ENCODE peak calls at places on chromosomes 4 and X, in nine cellular contexts. One of them, this sample, is unnamed.

GRCh38 chr4:85370400-85371032 is 104.4 kb upstream of the ARHGAP24 start:
- DNase-seq in AG08395: peak
- DNase-seq in activated CD8-positive, alpha-beta memory T cell treated with anti-CD3 and anti-CD28 coated beads, Interleukin-2, amount 10 ng/mL, durations not matched to agents 7 days and 5 days: no peak
- DNase-seq in activated CD4-positive, alpha-beta T cell treated with anti-CD3 and anti-CD28 coated beads for 24 hours: no peak
- DNase-seq in progenitor cell of endocrine pancreas: peak
- DNase-seq in activated naive CD8-positive, alpha-beta T cell treated with anti-CD3 and anti-CD28 coated beads, Interleukin-2, amount 50 U/mL, for 24 hours: peak
- DNase-seq in T-helper 1 cell: no peak
- DNase-seq in right lobe of liver: no peak
- DNase-seq in lower leg skin: peak
- DNase-seq in this sample: peak

GRCh38 chr4:154164931-154165839 is 326.4 kb downstream of the DCHS2 start:
- DNase-seq in AG08395: peak
- DNase-seq in activated CD8-positive, alpha-beta memory T cell treated with anti-CD3 and anti-CD28 coated beads, Interleukin-2, amount 10 ng/mL, durations not matched to agents 7 days and 5 days: no peak
- DNase-seq in activated CD4-positive, alpha-beta T cell treated with anti-CD3 and anti-CD28 coated beads for 24 hours: no peak
- DNase-seq in progenitor cell of endocrine pancreas: no peak
- DNase-seq in activated naive CD8-positive, alpha-beta T cell treated with anti-CD3 and anti-CD28 coated beads, Interleukin-2, amount 50 U/mL, for 24 hours: peak
- DNase-seq in T-helper 1 cell: no peak
- DNase-seq in right lobe of liver: no peak
- DNase-seq in lower leg skin: peak
- DNase-seq in this sample: peak

GRCh38 chr4:41913509-41913908 is 21.7 kb upstream of the TMEM33 start:
- DNase-seq in AG08395: no peak
- DNase-seq in activated CD8-positive, alpha-beta memory T cell treated with anti-CD3 and anti-CD28 coated beads, Interleukin-2, amount 10 ng/mL, durations not matched to agents 7 days and 5 days: no peak
- DNase-seq in activated CD4-positive, alpha-beta T cell treated with anti-CD3 and anti-CD28 coated beads for 24 hours: no peak
- DNase-seq in progenitor cell of endocrine pancreas: no peak
- DNase-seq in activated naive CD8-positive, alpha-beta T cell treated with anti-CD3 and anti-CD28 coated beads, Interleukin-2, amount 50 U/mL, for 24 hours: no peak
- DNase-seq in T-helper 1 cell: no peak
- DNase-seq in right lobe of liver: no peak
- DNase-seq in lower leg skin: no peak
- DNase-seq in this sample: no peak

GRCh38 chr4:6196871-6197270 is 3.5 kb downstream of the JAKMIP1 start:
- DNase-seq in AG08395: no peak
- DNase-seq in activated CD8-positive, alpha-beta memory T cell treated with anti-CD3 and anti-CD28 coated beads, Interleukin-2, amount 10 ng/mL, durations not matched to agents 7 days and 5 days: no peak
- DNase-seq in activated CD4-positive, alpha-beta T cell treated with anti-CD3 and anti-CD28 coated beads for 24 hours: no peak
- DNase-seq in progenitor cell of endocrine pancreas: no peak
- DNase-seq in activated naive CD8-positive, alpha-beta T cell treated with anti-CD3 and anti-CD28 coated beads, Interleukin-2, amount 50 U/mL, for 24 hours: no peak
- DNase-seq in T-helper 1 cell: no peak
- DNase-seq in right lobe of liver: no peak
- DNase-seq in lower leg skin: no peak
- DNase-seq in this sample: no peak

GRCh38 chr4:89939464-89939863 is 44.8 kb downstream of the MMRN1 start:
- DNase-seq in AG08395: no peak
- DNase-seq in activated CD8-positive, alpha-beta memory T cell treated with anti-CD3 and anti-CD28 coated beads, Interleukin-2, amount 10 ng/mL, durations not matched to agents 7 days and 5 days: no peak
- DNase-seq in activated CD4-positive, alpha-beta T cell treated with anti-CD3 and anti-CD28 coated beads for 24 hours: no peak
- DNase-seq in progenitor cell of endocrine pancreas: no peak
- DNase-seq in activated naive CD8-positive, alpha-beta T cell treated with anti-CD3 and anti-CD28 coated beads, Interleukin-2, amount 50 U/mL, for 24 hours: no peak
- DNase-seq in T-helper 1 cell: no peak
- DNase-seq in right lobe of liver: no peak
- DNase-seq in lower leg skin: no peak
- DNase-seq in this sample: no peak

GRCh38 chrX:118355225-118355920 is 9.5 kb downstream of the WDR44 start:
- DNase-seq in AG08395: no peak
- DNase-seq in activated CD8-positive, alpha-beta memory T cell treated with anti-CD3 and anti-CD28 coated beads, Interleukin-2, amount 10 ng/mL, durations not matched to agents 7 days and 5 days: no peak
- DNase-seq in activated CD4-positive, alpha-beta T cell treated with anti-CD3 and anti-CD28 coated beads for 24 hours: no peak
- DNase-seq in progenitor cell of endocrine pancreas: no peak
- DNase-seq in activated naive CD8-positive, alpha-beta T cell treated with anti-CD3 and anti-CD28 coated beads, Interleukin-2, amount 50 U/mL, for 24 hours: no peak
- DNase-seq in T-helper 1 cell: no peak
- DNase-seq in right lobe of liver: no peak
- DNase-seq in lower leg skin: no peak
- DNase-seq in this sample: no peak

GRCh38 chr4:56641494-56642051 is 39.5 kb downstream of the HOPX start:
- DNase-seq in AG08395: peak
- DNase-seq in activated CD8-positive, alpha-beta memory T cell treated with anti-CD3 and anti-CD28 coated beads, Interleukin-2, amount 10 ng/mL, durations not matched to agents 7 days and 5 days: no peak
- DNase-seq in activated CD4-positive, alpha-beta T cell treated with anti-CD3 and anti-CD28 coated beads for 24 hours: no peak
- DNase-seq in progenitor cell of endocrine pancreas: no peak
- DNase-seq in activated naive CD8-positive, alpha-beta T cell treated with anti-CD3 and anti-CD28 coated beads, Interleukin-2, amount 50 U/mL, for 24 hours: no peak
- DNase-seq in T-helper 1 cell: no peak
- DNase-seq in right lobe of liver: no peak
- DNase-seq in lower leg skin: no peak
- DNase-seq in this sample: peak

GRCh38 chr4:53917719-53918118 is 146.7 kb downstream of the CHIC2 start:
- DNase-seq in AG08395: no peak
- DNase-seq in activated CD8-positive, alpha-beta memory T cell treated with anti-CD3 and anti-CD28 coated beads, Interleukin-2, amount 10 ng/mL, durations not matched to agents 7 days and 5 days: no peak
- DNase-seq in activated CD4-positive, alpha-beta T cell treated with anti-CD3 and anti-CD28 coated beads for 24 hours: no peak
- DNase-seq in progenitor cell of endocrine pancreas: no peak
- DNase-seq in activated naive CD8-positive, alpha-beta T cell treated with anti-CD3 and anti-CD28 coated beads, Interleukin-2, amount 50 U/mL, for 24 hours: no peak
- DNase-seq in T-helper 1 cell: no peak
- DNase-seq in right lobe of liver: no peak
- DNase-seq in lower leg skin: no peak
- DNase-seq in this sample: no peak

GRCh38 chr4:181538435-181538834 is 704.8 kb upstream of the TENM3 start:
- DNase-seq in AG08395: no peak
- DNase-seq in activated CD8-positive, alpha-beta memory T cell treated with anti-CD3 and anti-CD28 coated beads, Interleukin-2, amount 10 ng/mL, durations not matched to agents 7 days and 5 days: no peak
- DNase-seq in activated CD4-positive, alpha-beta T cell treated with anti-CD3 and anti-CD28 coated beads for 24 hours: no peak
- DNase-seq in progenitor cell of endocrine pancreas: no peak
- DNase-seq in activated naive CD8-positive, alpha-beta T cell treated with anti-CD3 and anti-CD28 coated beads, Interleukin-2, amount 50 U/mL, for 24 hours: no peak
- DNase-seq in T-helper 1 cell: no peak
- DNase-seq in right lobe of liver: no peak
- DNase-seq in lower leg skin: no peak
- DNase-seq in this sample: no peak

GRCh38 chr4:11635336-11635735 is 206.6 kb upstream of the HS3ST1 start:
- DNase-seq in AG08395: no peak
- DNase-seq in activated CD8-positive, alpha-beta memory T cell treated with anti-CD3 and anti-CD28 coated beads, Interleukin-2, amount 10 ng/mL, durations not matched to agents 7 days and 5 days: no peak
- DNase-seq in activated CD4-positive, alpha-beta T cell treated with anti-CD3 and anti-CD28 coated beads for 24 hours: no peak
- DNase-seq in progenitor cell of endocrine pancreas: no peak
- DNase-seq in activated naive CD8-positive, alpha-beta T cell treated with anti-CD3 and anti-CD28 coated beads, Interleukin-2, amount 50 U/mL, for 24 hours: no peak
- DNase-seq in T-helper 1 cell: no peak
- DNase-seq in right lobe of liver: no peak
- DNase-seq in lower leg skin: no peak
- DNase-seq in this sample: peak

GRCh38 chrX:140572724-140573123 is 67.9 kb upstream of the SOX3 start:
- DNase-seq in AG08395: peak
- DNase-seq in activated CD8-positive, alpha-beta memory T cell treated with anti-CD3 and anti-CD28 coated beads, Interleukin-2, amount 10 ng/mL, durations not matched to agents 7 days and 5 days: peak
- DNase-seq in activated CD4-positive, alpha-beta T cell treated with anti-CD3 and anti-CD28 coated beads for 24 hours: peak
- DNase-seq in progenitor cell of endocrine pancreas: peak
- DNase-seq in activated naive CD8-positive, alpha-beta T cell treated with anti-CD3 and anti-CD28 coated beads, Interleukin-2, amount 50 U/mL, for 24 hours: peak
- DNase-seq in T-helper 1 cell: no peak
- DNase-seq in right lobe of liver: no peak
- DNase-seq in lower leg skin: no peak
- DNase-seq in this sample: peak

GRCh38 chr4:41887821-41888699 is 47.2 kb upstream of the TMEM33 start:
- DNase-seq in AG08395: peak
- DNase-seq in activated CD8-positive, alpha-beta memory T cell treated with anti-CD3 and anti-CD28 coated beads, Interleukin-2, amount 10 ng/mL, durations not matched to agents 7 days and 5 days: peak
- DNase-seq in activated CD4-positive, alpha-beta T cell treated with anti-CD3 and anti-CD28 coated beads for 24 hours: peak
- DNase-seq in progenitor cell of endocrine pancreas: no peak
- DNase-seq in activated naive CD8-positive, alpha-beta T cell treated with anti-CD3 and anti-CD28 coated beads, Interleukin-2, amount 50 U/mL, for 24 hours: peak
- DNase-seq in T-helper 1 cell: no peak
- DNase-seq in right lobe of liver: no peak
- DNase-seq in lower leg skin: no peak
- DNase-seq in this sample: peak

GRCh38 chr4:126899382-126899801 is 733.4 kb upstream of the INTU start:
- DNase-seq in AG08395: peak
- DNase-seq in activated CD8-positive, alpha-beta memory T cell treated with anti-CD3 and anti-CD28 coated beads, Interleukin-2, amount 10 ng/mL, durations not matched to agents 7 days and 5 days: no peak
- DNase-seq in activated CD4-positive, alpha-beta T cell treated with anti-CD3 and anti-CD28 coated beads for 24 hours: no peak
- DNase-seq in progenitor cell of endocrine pancreas: no peak
- DNase-seq in activated naive CD8-positive, alpha-beta T cell treated with anti-CD3 and anti-CD28 coated beads, Interleukin-2, amount 50 U/mL, for 24 hours: no peak
- DNase-seq in T-helper 1 cell: no peak
- DNase-seq in right lobe of liver: no peak
- DNase-seq in lower leg skin: peak
- DNase-seq in this sample: peak

GRCh38 chr4:120760047-120760446 is 162.5 kb downstream of the PRDM5 start:
- DNase-seq in AG08395: no peak
- DNase-seq in activated CD8-positive, alpha-beta memory T cell treated with anti-CD3 and anti-CD28 coated beads, Interleukin-2, amount 10 ng/mL, durations not matched to agents 7 days and 5 days: no peak
- DNase-seq in activated CD4-positive, alpha-beta T cell treated with anti-CD3 and anti-CD28 coated beads for 24 hours: no peak
- DNase-seq in progenitor cell of endocrine pancreas: no peak
- DNase-seq in activated naive CD8-positive, alpha-beta T cell treated with anti-CD3 and anti-CD28 coated beads, Interleukin-2, amount 50 U/mL, for 24 hours: no peak
- DNase-seq in T-helper 1 cell: no peak
- DNase-seq in right lobe of liver: no peak
- DNase-seq in lower leg skin: no peak
- DNase-seq in this sample: peak

GRCh38 chr4:18844726-18845125 is 823.2 kb upstream of the LCORL start:
- DNase-seq in AG08395: no peak
- DNase-seq in activated CD8-positive, alpha-beta memory T cell treated with anti-CD3 and anti-CD28 coated beads, Interleukin-2, amount 10 ng/mL, durations not matched to agents 7 days and 5 days: no peak
- DNase-seq in activated CD4-positive, alpha-beta T cell treated with anti-CD3 and anti-CD28 coated beads for 24 hours: no peak
- DNase-seq in progenitor cell of endocrine pancreas: no peak
- DNase-seq in activated naive CD8-positive, alpha-beta T cell treated with anti-CD3 and anti-CD28 coated beads, Interleukin-2, amount 50 U/mL, for 24 hours: no peak
- DNase-seq in T-helper 1 cell: no peak
- DNase-seq in right lobe of liver: no peak
- DNase-seq in lower leg skin: no peak
- DNase-seq in this sample: no peak

GRCh38 chr4:112523008-112523440 is 7.0 kb upstream of the NEUROG2 start:
- DNase-seq in AG08395: no peak
- DNase-seq in activated CD8-positive, alpha-beta memory T cell treated with anti-CD3 and anti-CD28 coated beads, Interleukin-2, amount 10 ng/mL, durations not matched to agents 7 days and 5 days: peak
- DNase-seq in activated CD4-positive, alpha-beta T cell treated with anti-CD3 and anti-CD28 coated beads for 24 hours: no peak
- DNase-seq in progenitor cell of endocrine pancreas: no peak
- DNase-seq in activated naive CD8-positive, alpha-beta T cell treated with anti-CD3 and anti-CD28 coated beads, Interleukin-2, amount 50 U/mL, for 24 hours: peak
- DNase-seq in T-helper 1 cell: no peak
- DNase-seq in right lobe of liver: no peak
- DNase-seq in lower leg skin: no peak
- DNase-seq in this sample: peak

GRCh38 chr4:59571805-59572430 is 1628.2 kb upstream of the ADGRL3 start:
- DNase-seq in AG08395: no peak
- DNase-seq in activated CD8-positive, alpha-beta memory T cell treated with anti-CD3 and anti-CD28 coated beads, Interleukin-2, amount 10 ng/mL, durations not matched to agents 7 days and 5 days: no peak
- DNase-seq in activated CD4-positive, alpha-beta T cell treated with anti-CD3 and anti-CD28 coated beads for 24 hours: no peak
- DNase-seq in progenitor cell of endocrine pancreas: no peak
- DNase-seq in activated naive CD8-positive, alpha-beta T cell treated with anti-CD3 and anti-CD28 coated beads, Interleukin-2, amount 50 U/mL, for 24 hours: no peak
- DNase-seq in T-helper 1 cell: no peak
- DNase-seq in right lobe of liver: no peak
- DNase-seq in lower leg skin: no peak
- DNase-seq in this sample: no peak

GRCh38 chr4:19748470-19748869 is 503.2 kb upstream of the SLIT2 start:
- DNase-seq in AG08395: peak
- DNase-seq in activated CD8-positive, alpha-beta memory T cell treated with anti-CD3 and anti-CD28 coated beads, Interleukin-2, amount 10 ng/mL, durations not matched to agents 7 days and 5 days: no peak
- DNase-seq in activated CD4-positive, alpha-beta T cell treated with anti-CD3 and anti-CD28 coated beads for 24 hours: no peak
- DNase-seq in progenitor cell of endocrine pancreas: no peak
- DNase-seq in activated naive CD8-positive, alpha-beta T cell treated with anti-CD3 and anti-CD28 coated beads, Interleukin-2, amount 50 U/mL, for 24 hours: no peak
- DNase-seq in T-helper 1 cell: no peak
- DNase-seq in right lobe of liver: no peak
- DNase-seq in lower leg skin: peak
- DNase-seq in this sample: peak

This sample was measured in mesenchymal stem cell.